ENCODE peak calls at places on chromosomes 6 and 20, in eight cellular contexts. M, O, Q, C, V, I, Y and F are unnamed samples.

GRCh38 chr6:170222498-170223471 is 68.1 kb downstream of the DLL1 start:
- DNase-seq in M (no peak), O (no peak), Q (no peak), C (no peak), V (peak), I (no peak), Y (no peak), F (no peak)

GRCh38 chr6:150029749-150030148 is 4.4 kb upstream of the RAET1L start:
- DNase-seq in M (no peak), O (no peak), Q (no peak), C (no peak), V (no peak), I (no peak), Y (no peak), F (no peak)

GRCh38 chr6:118307581-118307980 is 240.5 kb upstream of the PLN start:
- DNase-seq in M (no peak), O (no peak), Q (no peak), C (no peak), V (peak), I (no peak), Y (no peak), F (no peak)

GRCh38 chr6:116468293-116468692 is 7.1 kb downstream of the CALHM6 start:
- DNase-seq in M (no peak), O (no peak), Q (no peak), C (no peak), V (no peak), I (no peak), Y (no peak), F (no peak)

GRCh38 chr6:27591660-27592059 is 118.8 kb upstream of the ZNF184 start:
- DNase-seq in M (peak), O (no peak), Q (no peak), C (no peak), V (no peak), I (peak), Y (no peak), F (no peak)

GRCh38 chr6:138089325-138089724 is 17.9 kb downstream of the PERP start:
- DNase-seq in M (no peak), O (no peak), Q (no peak), C (no peak), V (no peak), I (no peak), Y (no peak), F (no peak)

GRCh38 chr6:36700071-36700811 is 2.6 kb downstream of the RAB44 start:
- DNase-seq in M (no peak), O (no peak), Q (no peak), C (no peak), V (no peak), I (no peak), Y (no peak), F (no peak)

GRCh38 chr6:43575772-43576551 is at the start of the genes POLH and XPO5:
- DNase-seq in M (peak), O (peak), Q (peak), C (peak), V (peak), I (peak), Y (peak), F (peak)

GRCh38 chr6:147873826-147874225 is 365.3 kb downstream of the SAMD5 start:
- DNase-seq in M (no peak), O (no peak), Q (no peak), C (no peak), V (no peak), I (no peak), Y (no peak), F (no peak)

GRCh38 chr6:159934181-159934580 is 34.7 kb upstream of the IGF2R start:
- DNase-seq in M (peak), O (no peak), Q (no peak), C (no peak), V (no peak), I (no peak), Y (no peak), F (no peak)

GRCh38 chr6:79735183-79735582 is 104.1 kb downstream of the SH3BGRL2 start:
- DNase-seq in M (no peak), O (no peak), Q (no peak), C (no peak), V (no peak), I (no peak), Y (no peak), F (no peak)

GRCh38 chr6:35343092-35343834 is 905 bp downstream of the PPARD start:
- DNase-seq in M (no peak), O (no peak), Q (no peak), C (peak), V (peak), I (peak), Y (no peak), F (no peak)

GRCh38 chr6:51992834-51993233 is 94.6 kb downstream of the PKHD1 start:
- DNase-seq in M (no peak), O (no peak), Q (no peak), C (no peak), V (no peak), I (no peak), Y (no peak), F (no peak)

GRCh38 chr20:39568090-39568489 is 605.9 kb downstream of the DHX35 start:
- DNase-seq in M (no peak), O (no peak), Q (no peak), C (no peak), V (no peak), I (peak), Y (no peak), F (no peak)

GRCh38 chr6:81727876-81728517 is 24.5 kb downstream of the TENT5A start:
- DNase-seq in M (no peak), O (no peak), Q (no peak), C (peak), V (no peak), I (peak), Y (no peak), F (no peak)

GRCh38 chr6:34852406-34853085 is 35.3 kb downstream of the TAF11 start:
- DNase-seq in M (no peak), O (no peak), Q (no peak), C (no peak), V (no peak), I (no peak), Y (no peak), F (no peak)

GRCh38 chr6:85436408-85436807 is 13.5 kb upstream of the NT5E start:
- DNase-seq in M (no peak), O (no peak), Q (no peak), C (no peak), V (no peak), I (no peak), Y (no peak), F (peak)

GRCh38 chr6:35034411-35035171 is 106.5 kb downstream of the TCP11 start:
- DNase-seq in M (no peak), O (no peak), Q (no peak), C (peak), V (peak), I (no peak), Y (no peak), F (no peak)

GRCh38 chr6:28496099-28496779 is 19.4 kb downstream of the GPX6 start:
- DNase-seq in M (no peak), O (no peak), Q (no peak), C (no peak), V (no peak), I (no peak), Y (no peak), F (no peak)

GRCh38 chr20:50260480-50261221 is 70.0 kb downstream of the CEBPB start:
- DNase-seq in M (no peak), O (no peak), Q (no peak), C (no peak), V (peak), I (no peak), Y (no peak), F (no peak)

GRCh38 chr20:63980317-63980805 is 571 bp upstream of the PRPF6 start:
- DNase-seq in M (no peak), O (no peak), Q (no peak), C (no peak), V (no peak), I (peak), Y (no peak), F (no peak)

GRCh38 chr6:150712502-150713252 is 113.0 kb downstream of the PLEKHG1 start:
- DNase-seq in M (no peak), O (no peak), Q (no peak), C (no peak), V (no peak), I (no peak), Y (no peak), F (no peak)

GRCh38 chr6:12017263-12017662 is 5.2 kb downstream of the HIVEP1 start:
- DNase-seq in M (no peak), O (no peak), Q (no peak), C (no peak), V (no peak), I (no peak), Y (no peak), F (no peak)

GRCh38 chr6:39048481-39049399 is at the start of gene GLP1R:
- DNase-seq in M (no peak), O (no peak), Q (no peak), C (no peak), V (no peak), I (no peak), Y (no peak), F (no peak)

GRCh38 chr20:15763344-15763743 is 809.9 kb downstream of the KIF16B start:
- DNase-seq in M (peak), O (no peak), Q (no peak), C (no peak), V (no peak), I (no peak), Y (no peak), F (no peak)

GRCh38 chr6:20712011-20712410 is 177.8 kb downstream of the CDKAL1 start:
- DNase-seq in M (no peak), O (no peak), Q (no peak), C (no peak), V (no peak), I (no peak), Y (no peak), F (no peak)

GRCh38 chr6:112991912-112992311 is 644.8 kb downstream of the RFPL4B start:
- DNase-seq in M (no peak), O (no peak), Q (no peak), C (no peak), V (no peak), I (no peak), Y (no peak), F (no peak)

GRCh38 chr6:102154176-102154575 is 760.7 kb downstream of the GRIK2 start:
- DNase-seq in M (no peak), O (no peak), Q (no peak), C (no peak), V (no peak), I (no peak), Y (no peak), F (no peak)

GRCh38 chr20:5918856-5919633 is 31.3 kb downstream of the TRMT6 start:
- DNase-seq in M (peak), O (no peak), Q (no peak), C (no peak), V (no peak), I (peak), Y (peak), F (peak)

GRCh38 chr6:142531727-142532126 is 229.9 kb downstream of the ADGRG6 start:
- DNase-seq in M (peak), O (no peak), Q (no peak), C (no peak), V (no peak), I (no peak), Y (no peak), F (no peak)

GRCh38 chr20:3813758-3814581 is 6.4 kb upstream of the AP5S1 start:
- DNase-seq in M (no peak), O (no peak), Q (peak), C (peak), V (no peak), I (no peak), Y (no peak), F (no peak)

GRCh38 chr20:46642944-46643343 is 8.3 kb downstream of the SLC13A3 start:
- DNase-seq in M (no peak), O (no peak), Q (no peak), C (no peak), V (no peak), I (no peak), Y (no peak), F (no peak)

GRCh38 chr6:135144678-135145508 is 36.2 kb upstream of the MYB start:
- DNase-seq in M (peak), O (no peak), Q (no peak), C (no peak), V (no peak), I (peak), Y (no peak), F (no peak)

GRCh38 chr6:154447929-154448328 is 62.6 kb downstream of the CNKSR3 start:
- DNase-seq in M (peak), O (peak), Q (no peak), C (no peak), V (no peak), I (no peak), Y (no peak), F (no peak)

GRCh38 chr6:20279608-20280287 is 67.5 kb upstream of the MBOAT1 start:
- DNase-seq in M (no peak), O (no peak), Q (no peak), C (no peak), V (no peak), I (no peak), Y (no peak), F (no peak)

DNA sequence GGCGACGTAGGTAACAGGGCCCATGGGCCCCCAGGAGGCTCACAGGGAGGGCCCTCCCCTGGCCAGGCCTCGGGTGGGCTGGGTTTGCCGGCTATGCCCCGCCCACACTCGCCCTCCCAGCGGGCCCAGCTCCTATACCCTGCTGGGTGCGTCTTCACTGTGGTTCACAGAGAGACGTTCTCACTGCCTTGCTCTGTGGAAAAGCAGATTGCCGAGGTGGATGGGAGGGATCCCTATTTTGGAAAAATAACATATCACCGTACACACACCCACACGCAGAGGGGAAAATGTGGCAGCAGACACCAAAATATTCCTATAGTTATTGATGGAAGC is 49.6 kb downstream of the TMEM242 start:
- DNase-seq in M (peak), O (no peak), Q (peak), C (peak), V (peak), I (peak), Y (peak), F (no peak)
- H3K4me3 ChIP-seq in M (no peak), O (no peak), Q (peak), C (peak), V (no peak), I (peak), Y (peak), F (no peak)

GRCh38 chr20:40962733-40963504 is 65.7 kb upstream of the TOP1 start:
- DNase-seq in M (peak), O (no peak), Q (peak), C (peak), V (peak), I (peak), Y (peak), F (no peak)

GRCh38 chr20:40966103-40966502 is 62.5 kb upstream of the TOP1 start:
- DNase-seq in M (no peak), O (no peak), Q (no peak), C (peak), V (no peak), I (peak), Y (no peak), F (no peak)

GRCh38 chr20:40963505-40963845 is 65.1 kb upstream of the TOP1 start:
- DNase-seq in M (no peak), O (no peak), Q (no peak), C (peak), V (no peak), I (no peak), Y (no peak), F (no peak)

GRCh38 chr20:40966516-40967185 is 62.0 kb upstream of the TOP1 start:
- DNase-seq in M (no peak), O (no peak), Q (no peak), C (peak), V (no peak), I (no peak), Y (no peak), F (no peak)

DNA sequence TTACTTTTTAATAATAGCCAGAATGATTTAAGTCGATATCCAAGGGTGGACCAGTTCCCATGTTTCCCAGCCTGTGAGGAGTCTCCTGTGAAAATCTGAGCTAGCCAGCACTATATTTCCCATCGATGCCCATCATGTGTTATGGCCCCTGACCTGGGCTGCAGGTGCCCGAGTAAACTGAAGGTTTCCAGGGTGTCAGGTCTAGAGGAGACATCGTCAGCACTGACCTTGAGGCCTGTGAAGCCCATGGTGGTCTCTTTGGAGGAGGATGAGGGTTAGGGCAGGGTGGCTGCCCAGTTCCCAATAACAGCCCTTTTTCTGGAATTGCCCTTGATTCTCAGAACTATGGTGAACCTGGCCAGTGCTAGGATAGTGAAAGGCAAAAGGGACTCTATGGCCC is 63.0 kb upstream of the TOP1 start:
- DNase-seq in M (no peak), O (no peak), Q (no peak), C (peak), V (no peak), I (no peak), Y (no peak), F (no peak)
- H3K4me3 ChIP-seq in M (no peak), O (no peak), Q (no peak), C (no peak), V (no peak), I (no peak), Y (no peak), F (no peak)

DNA sequence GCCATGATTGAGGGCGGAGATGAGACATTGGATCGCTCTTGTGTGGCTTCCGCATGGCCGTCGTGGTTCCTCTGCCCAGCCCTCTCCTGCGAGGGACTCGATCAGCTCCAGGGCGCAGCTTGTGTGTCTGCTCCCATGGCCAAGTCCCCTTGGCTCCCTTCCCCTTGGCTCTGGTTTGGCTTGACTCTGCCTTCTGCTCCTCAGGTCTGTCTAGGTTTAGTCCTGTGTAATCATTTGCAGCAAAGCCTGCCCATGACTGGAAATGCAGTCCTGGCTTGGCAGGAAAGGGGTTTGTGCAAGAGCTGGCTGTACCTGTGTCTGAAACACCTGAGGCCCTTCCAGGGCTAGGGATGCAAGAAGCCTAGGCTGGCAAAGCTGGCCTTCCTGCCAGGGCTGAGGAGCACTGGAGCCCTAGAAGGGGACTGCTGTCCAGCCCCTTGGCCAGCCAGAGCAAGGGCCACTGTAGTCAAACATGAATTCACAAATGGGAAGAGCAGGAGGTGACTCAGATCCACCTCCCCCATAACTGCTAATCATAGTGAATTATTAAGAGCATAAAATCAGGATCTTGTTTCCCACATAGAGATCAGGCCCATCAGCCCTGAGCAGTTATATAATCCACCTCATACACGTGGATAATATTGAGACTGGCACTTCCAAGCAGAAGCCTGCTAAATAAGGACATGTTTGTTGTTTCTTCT is 196.8 kb downstream of the FARS2 start:
- DNase-seq in M (no peak), O (no peak), Q (no peak), C (peak), V (peak), I (no peak), Y (no peak), F (no peak)
- H3K4me3 ChIP-seq in M (no peak), O (no peak), Q (no peak), C (no peak), V (no peak), I (no peak), Y (no peak), F (no peak)

GRCh38 chr20:53677447-53678314 is 84.0 kb upstream of the ZNF217 start:
- DNase-seq in M (no peak), O (no peak), Q (no peak), C (peak), V (peak), I (no peak), Y (peak), F (no peak)
- H3K4me3 ChIP-seq in M (no peak), O (no peak), Q (no peak), C (no peak), V (no peak), I (no peak), Y (peak), F (no peak)

DNA sequence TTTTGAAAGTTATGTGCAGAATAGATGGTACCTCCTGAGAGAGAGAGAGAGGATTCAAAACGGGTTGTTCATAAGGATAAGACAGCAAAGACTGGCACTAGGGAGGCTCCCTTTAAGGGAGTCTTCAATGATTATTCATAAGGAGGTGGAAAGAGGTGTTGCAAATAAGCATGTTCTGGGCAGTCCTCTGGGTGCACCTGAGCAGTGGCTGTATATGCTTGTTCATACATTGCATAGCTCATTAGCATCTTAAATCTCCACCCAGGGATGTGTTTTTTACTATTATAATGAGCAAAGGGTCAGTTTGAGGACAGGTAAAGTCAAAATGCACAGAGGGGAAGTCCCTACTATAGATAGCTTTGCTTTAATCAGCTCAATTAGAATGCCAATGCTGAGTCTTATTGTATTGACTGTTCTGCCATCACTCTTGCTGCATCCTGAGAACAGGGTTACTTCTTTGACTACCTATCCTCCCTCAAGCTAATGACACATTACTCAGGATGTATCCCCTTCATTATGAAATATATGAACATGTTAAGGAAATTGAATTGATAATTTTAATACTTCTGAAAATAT is 10.0 kb upstream of the SIRPG start:
- DNase-seq in M (no peak), O (no peak), Q (no peak), C (no peak), V (no peak), I (no peak), Y (no peak), F (no peak)
- H3K4me3 ChIP-seq in M (no peak), O (no peak), Q (no peak), C (no peak), V (no peak), I (no peak), Y (no peak), F (no peak)

GRCh38 chr20:44026932-44027685 is 112.5 kb downstream of the TOX2 start:
- DNase-seq in M (no peak), O (no peak), Q (no peak), C (peak), V (no peak), I (no peak), Y (no peak), F (no peak)
- H3K4me3 ChIP-seq in M (no peak), O (no peak), Q (no peak), C (no peak), V (no peak), I (no peak), Y (no peak), F (no peak)

GRCh38 chr6:14277405-14277930 is 159.9 kb downstream of the CD83 start:
- DNase-seq in M (no peak), O (no peak), Q (no peak), C (no peak), V (peak), I (no peak), Y (no peak), F (no peak)

GRCh38 chr6:14276066-14276465 is 158.5 kb downstream of the CD83 start:
- DNase-seq in M (no peak), O (no peak), Q (no peak), C (no peak), V (no peak), I (no peak), Y (no peak), F (no peak)

GRCh38 chr6:14278000-14278399 is 160.4 kb downstream of the CD83 start:
- DNase-seq in M (peak), O (no peak), Q (no peak), C (no peak), V (no peak), I (no peak), Y (no peak), F (no peak)

GRCh38 chr6:14275493-14275851 is 157.9 kb downstream of the CD83 start:
- DNase-seq in M (no peak), O (no peak), Q (no peak), C (no peak), V (peak), I (no peak), Y (no peak), F (no peak)

GRCh38 chr6:14276667-14277404 is 159.3 kb downstream of the CD83 start:
- DNase-seq in M (peak), O (no peak), Q (no peak), C (no peak), V (no peak), I (peak), Y (no peak), F (no peak)
- H3K4me3 ChIP-seq in M (no peak), O (no peak), Q (no peak), C (no peak), V (no peak), I (no peak), Y (no peak), F (no peak)

GRCh38 chr20:10436053-10436699 is 1.1 kb downstream of the SLX4IP start:
- DNase-seq in M (no peak), O (no peak), Q (no peak), C (no peak), V (peak), I (no peak), Y (no peak), F (no peak)
- H3K4me3 ChIP-seq in M (no peak), O (no peak), Q (no peak), C (no peak), V (no peak), I (peak), Y (peak), F (peak)

GRCh38 chr6:71403422-71404134 is 115.0 kb downstream of the OGFRL1 start:
- DNase-seq in M (no peak), O (no peak), Q (no peak), C (no peak), V (no peak), I (no peak), Y (no peak), F (no peak)
- H3K4me3 ChIP-seq in M (peak), O (no peak), Q (no peak), C (no peak), V (peak), I (no peak), Y (peak), F (no peak)